ENCODE peak calls at places on chromosomes 7 and 10, in ten cellular contexts. One of them, this sample, is unnamed.
A peak's percentile ranks its signal among the peaks of the same experiment; 100 is the strongest.

GRCh38 chr10:57168703-57169240 is 807.7 kb upstream of the ZWINT start:
- DNase-seq in activated T-cell treated with anti-CD3 and anti-CD28 coated beads for 48 hours: no peak
- DNase-seq in left colon: no peak
- DNase-seq in BJ: no peak
- DNase-seq in T-cell: no peak
- DNase-seq in GM23248: no peak
- DNase-seq in NCI-H1417: no peak
- DNase-seq in body of pancreas: no peak
- DNase-seq in osteocyte: no peak
- DNase-seq in MM.1S: no peak
- DNase-seq in this sample: no peak

GRCh38 chr10:99523251-99523773 is 9.4 kb upstream of the NKX2-3 start:
- DNase-seq in activated T-cell treated with anti-CD3 and anti-CD28 coated beads for 48 hours: no peak
- DNase-seq in left colon: no peak
- DNase-seq in BJ: no peak
- DNase-seq in T-cell: no peak
- DNase-seq in GM23248: no peak
- DNase-seq in NCI-H1417: no peak
- DNase-seq in body of pancreas: no peak
- DNase-seq in osteocyte: no peak
- DNase-seq in MM.1S: no peak
- DNase-seq in this sample: no peak

GRCh38 chr7:84524714-84525694 is 330.4 kb upstream of the SEMA3A start:
- DNase-seq in activated T-cell treated with anti-CD3 and anti-CD28 coated beads for 48 hours: no peak
- DNase-seq in left colon: no peak
- DNase-seq in BJ: peak; percentile 64
- DNase-seq in T-cell: no peak
- DNase-seq in GM23248: peak; percentile 85
- DNase-seq in NCI-H1417: no peak
- DNase-seq in body of pancreas: no peak
- DNase-seq in osteocyte: no peak
- DNase-seq in MM.1S: no peak
- DNase-seq in this sample: peak; percentile 66

GRCh38 chr7:130930260-130930659 is 196.3 kb upstream of the KLF14 start:
- DNase-seq in activated T-cell treated with anti-CD3 and anti-CD28 coated beads for 48 hours: no peak
- DNase-seq in left colon: no peak
- DNase-seq in BJ: no peak
- DNase-seq in T-cell: no peak
- DNase-seq in GM23248: no peak
- DNase-seq in NCI-H1417: no peak
- DNase-seq in body of pancreas: peak; percentile 33
- DNase-seq in osteocyte: no peak
- DNase-seq in MM.1S: no peak
- DNase-seq in this sample: no peak

GRCh38 chr10:129308953-129309352 is 158.1 kb upstream of the MGMT start:
- DNase-seq in activated T-cell treated with anti-CD3 and anti-CD28 coated beads for 48 hours: no peak
- DNase-seq in left colon: no peak
- DNase-seq in BJ: no peak
- DNase-seq in T-cell: no peak
- DNase-seq in GM23248: no peak
- DNase-seq in NCI-H1417: no peak
- DNase-seq in body of pancreas: no peak
- DNase-seq in osteocyte: no peak
- DNase-seq in MM.1S: no peak
- DNase-seq in this sample: no peak

GRCh38 chr7:36788814-36789470 is 64.6 kb upstream of the AOAH start:
- DNase-seq in activated T-cell treated with anti-CD3 and anti-CD28 coated beads for 48 hours: no peak
- DNase-seq in left colon: no peak
- DNase-seq in BJ: no peak
- DNase-seq in T-cell: no peak
- DNase-seq in GM23248: no peak
- DNase-seq in NCI-H1417: no peak
- DNase-seq in body of pancreas: no peak
- DNase-seq in osteocyte: no peak
- DNase-seq in MM.1S: no peak
- DNase-seq in this sample: no peak

GRCh38 chr7:28292826-28293528 is 112.4 kb upstream of the JAZF1 start:
- DNase-seq in activated T-cell treated with anti-CD3 and anti-CD28 coated beads for 48 hours: no peak
- DNase-seq in left colon: no peak
- DNase-seq in BJ: no peak
- DNase-seq in T-cell: no peak
- DNase-seq in GM23248: no peak
- DNase-seq in NCI-H1417: no peak
- DNase-seq in body of pancreas: no peak
- DNase-seq in osteocyte: no peak
- DNase-seq in MM.1S: no peak
- DNase-seq in this sample: no peak

GRCh38 chr7:15441915-15442314 is 119.9 kb downstream of the AGMO start:
- DNase-seq in activated T-cell treated with anti-CD3 and anti-CD28 coated beads for 48 hours: no peak
- DNase-seq in left colon: no peak
- DNase-seq in BJ: no peak
- DNase-seq in T-cell: no peak
- DNase-seq in GM23248: no peak
- DNase-seq in NCI-H1417: no peak
- DNase-seq in body of pancreas: no peak
- DNase-seq in osteocyte: no peak
- DNase-seq in MM.1S: no peak
- DNase-seq in this sample: no peak

GRCh38 chr10:45181483-45181882 is 133.9 kb downstream of the OR13A1 start:
- DNase-seq in activated T-cell treated with anti-CD3 and anti-CD28 coated beads for 48 hours: no peak
- DNase-seq in left colon: no peak
- DNase-seq in BJ: no peak
- DNase-seq in T-cell: no peak
- DNase-seq in GM23248: peak; percentile 38
- DNase-seq in NCI-H1417: no peak
- DNase-seq in body of pancreas: no peak
- DNase-seq in osteocyte: no peak
- DNase-seq in MM.1S: no peak
- DNase-seq in this sample: peak; percentile 13

GRCh38 chr10:100346351-100346764 is 675 bp upstream of the SCD start:
- DNase-seq in activated T-cell treated with anti-CD3 and anti-CD28 coated beads for 48 hours: peak; percentile 80
- DNase-seq in left colon: peak; percentile 75
- DNase-seq in BJ: no peak
- DNase-seq in T-cell: no peak
- DNase-seq in GM23248: peak; percentile 79
- DNase-seq in NCI-H1417: peak; percentile 59
- DNase-seq in body of pancreas: peak; percentile 43
- DNase-seq in osteocyte: peak; percentile 89
- DNase-seq in MM.1S: peak; percentile 65
- DNase-seq in this sample: peak; percentile 57

GRCh38 chr10:45370202-45370955 is 3.6 kb upstream of the ALOX5 start:
- DNase-seq in activated T-cell treated with anti-CD3 and anti-CD28 coated beads for 48 hours: no peak
- DNase-seq in left colon: no peak
- DNase-seq in BJ: no peak
- DNase-seq in T-cell: no peak
- DNase-seq in GM23248: no peak
- DNase-seq in NCI-H1417: no peak
- DNase-seq in body of pancreas: no peak
- DNase-seq in osteocyte: no peak
- DNase-seq in MM.1S: peak; percentile 43
- DNase-seq in this sample: no peak

GRCh38 chr10:30467939-30468338 is 34.0 kb downstream of the MAP3K8 start:
- DNase-seq in activated T-cell treated with anti-CD3 and anti-CD28 coated beads for 48 hours: no peak
- DNase-seq in left colon: no peak
- DNase-seq in BJ: no peak
- DNase-seq in T-cell: no peak
- DNase-seq in GM23248: no peak
- DNase-seq in NCI-H1417: no peak
- DNase-seq in body of pancreas: no peak
- DNase-seq in osteocyte: no peak
- DNase-seq in MM.1S: peak; percentile 60
- DNase-seq in this sample: no peak

GRCh38 chr10:48607356-48608278 is 2.7 kb upstream of the ARHGAP22 start:
- DNase-seq in activated T-cell treated with anti-CD3 and anti-CD28 coated beads for 48 hours: no peak
- DNase-seq in left colon: no peak
- DNase-seq in BJ: no peak
- DNase-seq in T-cell: no peak
- DNase-seq in GM23248: no peak
- DNase-seq in NCI-H1417: no peak
- DNase-seq in body of pancreas: no peak
- DNase-seq in osteocyte: peak; percentile 63
- DNase-seq in MM.1S: no peak
- DNase-seq in this sample: no peak

GRCh38 chr10:114876169-114876568 is 54.6 kb downstream of the FHIP2A start:
- DNase-seq in activated T-cell treated with anti-CD3 and anti-CD28 coated beads for 48 hours: no peak
- DNase-seq in left colon: no peak
- DNase-seq in BJ: no peak
- DNase-seq in T-cell: no peak
- DNase-seq in GM23248: no peak
- DNase-seq in NCI-H1417: no peak
- DNase-seq in body of pancreas: no peak
- DNase-seq in osteocyte: no peak
- DNase-seq in MM.1S: no peak
- DNase-seq in this sample: no peak